ENCODE peak calls at places on chromosomes 4 and X, in five cellular contexts. U, T, Z, Q and I are unnamed samples.

GRCh38 chr4:172992648-172993356 is 175.8 kb upstream of the GALNT7 start:
- DNase-seq in Q (no peak), Z (no peak), U (no peak), T (no peak), I (no peak)

GRCh38 chr4:36244257-36245084 is at the start of gene ARAP2:
- DNase-seq in Q (peak; percentile 73), T (peak; percentile 55), Z (peak; percentile 96), U (peak; percentile 73), I (peak; percentile 77)

GRCh38 chrX:140712413-140713173 is 3.0 kb downstream of the LINC00632 start:
- DNase-seq in U (peak; percentile 62), Z (no peak), Q (no peak), T (peak; percentile 39), I (peak; percentile 24)

GRCh38 chrX:24306430-24306829 is 7.4 kb downstream of the SUPT20HL2 start:
- DNase-seq in T (no peak), Z (no peak), Q (peak; percentile 8), U (peak; percentile 11), I (no peak)

GRCh38 chr4:3469386-3470243 is 6.5 kb downstream of the DOK7 start:
- DNase-seq in Q (no peak), Z (peak; percentile 50), T (peak; percentile 20), U (no peak), I (no peak)

GRCh38 chr4:119016636-119017035 is 119.0 kb upstream of the MYOZ2 start:
- DNase-seq in U (no peak), Q (no peak), T (no peak), Z (no peak), I (no peak)

GRCh38 chrX:138191998-138192397 is 519.5 kb downstream of the FGF13 start:
- DNase-seq in T (no peak), Z (no peak), U (peak; percentile 64), Q (peak; percentile 15), I (peak; percentile 3)

GRCh38 chr4:174789666-174790065 is 39.4 kb downstream of the GLRA3 start:
- DNase-seq in T (no peak), Z (no peak), Q (no peak), U (no peak), I (no peak)

GRCh38 chrX:12441376-12442128 is 303.3 kb downstream of the FRMPD4 start:
- DNase-seq in U (no peak), Q (no peak), Z (no peak), T (no peak), I (no peak)

GRCh38 chrX:112931900-112932299 is 91.3 kb upstream of the AMOT start:
- DNase-seq in Z (no peak), U (no peak), Q (no peak), T (no peak), I (no peak)

GRCh38 chr4:37665347-37666009 is 20.7 kb downstream of the RELL1 start:
- DNase-seq in U (no peak), Q (no peak), Z (no peak), T (no peak), I (no peak)

GRCh38 chr4:162347492-162348213 is 183.9 kb upstream of the FSTL5 start:
- DNase-seq in Z (no peak), U (peak; percentile 7), T (peak; percentile 12), Q (no peak), I (no peak)

GRCh38 chr4:14169460-14169859 is 541.9 kb upstream of the BOD1L1 start:
- DNase-seq in U (no peak), Z (no peak), Q (no peak), T (no peak), I (no peak)

GRCh38 chrX:129679856-129680255 is 25.1 kb upstream of the APLN start:
- DNase-seq in Z (no peak), Q (no peak), T (no peak), U (no peak), I (no peak)

GRCh38 chr4:181952478-181952877 is 290.7 kb upstream of the TENM3 start:
- DNase-seq in Q (no peak), Z (no peak), U (no peak), T (no peak), I (no peak)

GRCh38 chr4:185839204-185839712 is 27.3 kb upstream of the SORBS2 start:
- DNase-seq in U (peak; percentile 11), Q (no peak), Z (no peak), T (peak; percentile 38), I (peak; percentile 16)

GRCh38 chr4:134546279-134546678 is 344.7 kb upstream of the PABPC4L start:
- DNase-seq in U (no peak), Q (no peak), T (no peak), Z (no peak), I (no peak)

GRCh38 chrX:64894454-64895038 is 81.7 kb downstream of the ZC4H2 start:
- DNase-seq in Z (no peak), Q (peak; percentile 54), T (no peak), U (peak; percentile 56), I (no peak)

GRCh38 chr4:146098978-146099377 is 76.5 kb upstream of the LSM6 start:
- DNase-seq in T (no peak), Z (no peak), Q (no peak), U (no peak), I (no peak)

GRCh38 chr4:101304916-101305315 is 42.4 kb downstream of the PPP3CA start:
- DNase-seq in T (no peak), Q (no peak), U (no peak), Z (no peak), I (no peak)

DNA sequence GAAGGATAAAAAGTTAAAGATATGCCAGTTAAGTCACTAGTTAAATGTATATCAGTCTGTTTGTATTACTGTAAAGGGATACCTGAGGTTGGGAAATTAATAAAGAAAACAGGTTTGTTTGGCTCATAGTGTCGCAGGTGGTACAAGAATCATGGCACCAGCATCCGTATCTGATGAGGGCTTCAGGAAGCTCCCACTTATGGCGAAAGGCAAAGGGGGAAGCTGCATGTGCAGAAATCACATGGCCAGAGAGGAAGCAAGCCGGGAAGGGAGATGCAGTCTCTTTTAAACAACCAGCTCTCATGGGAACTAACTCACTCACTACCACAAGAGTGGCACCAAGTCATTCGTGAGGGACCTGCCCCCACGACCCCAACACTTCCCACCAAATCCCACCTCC is 91.9 kb upstream of the SH3RF1 start:
- DNase-seq in Q (no peak), U (no peak), T (no peak), Z (no peak), I (no peak)
- H3K27ac ChIP-seq in Q (no peak overlapping the region), U (no peak overlapping the region), T (no peak overlapping the region), Z (no peak overlapping the region), I (no peak overlapping the region)

DNA sequence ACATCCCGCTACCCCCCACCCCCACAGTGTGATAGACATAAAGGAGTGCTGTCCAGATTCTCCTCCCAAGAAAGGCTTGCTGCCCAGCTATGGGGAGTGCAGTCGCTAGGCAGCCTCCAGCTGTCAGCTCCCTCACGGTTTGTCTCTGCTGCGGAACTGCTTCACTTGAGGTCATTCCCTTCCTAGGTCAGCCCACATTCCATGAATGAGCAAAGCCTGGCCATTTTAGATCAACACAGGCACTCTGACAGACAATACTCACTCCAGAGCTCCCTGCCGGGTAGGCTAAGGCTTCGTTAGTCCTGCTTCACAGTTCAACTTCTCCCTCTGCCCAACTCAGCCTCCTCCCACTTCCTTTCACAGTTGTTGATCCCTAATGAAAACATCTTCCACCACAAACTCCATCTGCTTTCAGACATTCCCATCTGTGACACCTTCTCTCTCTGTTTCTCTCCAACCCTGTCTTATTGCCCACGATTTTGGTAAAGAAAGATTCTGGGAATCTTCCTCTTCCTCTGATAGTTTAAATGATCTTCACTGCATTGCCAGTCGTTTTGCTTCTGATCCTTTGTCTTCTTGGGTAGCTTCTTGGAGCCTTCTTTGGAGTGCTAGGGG is 318.9 kb upstream of the F9 start:
- DNase-seq in Z (no peak), U (peak; percentile 12), T (no peak), Q (no peak), I (no peak)
- H3K27ac ChIP-seq in Z (no peak overlapping the region), U (no peak overlapping the region), T (peak overlapping the region; percentile 62), Q (no peak overlapping the region), I (no peak overlapping the region)

DNA sequence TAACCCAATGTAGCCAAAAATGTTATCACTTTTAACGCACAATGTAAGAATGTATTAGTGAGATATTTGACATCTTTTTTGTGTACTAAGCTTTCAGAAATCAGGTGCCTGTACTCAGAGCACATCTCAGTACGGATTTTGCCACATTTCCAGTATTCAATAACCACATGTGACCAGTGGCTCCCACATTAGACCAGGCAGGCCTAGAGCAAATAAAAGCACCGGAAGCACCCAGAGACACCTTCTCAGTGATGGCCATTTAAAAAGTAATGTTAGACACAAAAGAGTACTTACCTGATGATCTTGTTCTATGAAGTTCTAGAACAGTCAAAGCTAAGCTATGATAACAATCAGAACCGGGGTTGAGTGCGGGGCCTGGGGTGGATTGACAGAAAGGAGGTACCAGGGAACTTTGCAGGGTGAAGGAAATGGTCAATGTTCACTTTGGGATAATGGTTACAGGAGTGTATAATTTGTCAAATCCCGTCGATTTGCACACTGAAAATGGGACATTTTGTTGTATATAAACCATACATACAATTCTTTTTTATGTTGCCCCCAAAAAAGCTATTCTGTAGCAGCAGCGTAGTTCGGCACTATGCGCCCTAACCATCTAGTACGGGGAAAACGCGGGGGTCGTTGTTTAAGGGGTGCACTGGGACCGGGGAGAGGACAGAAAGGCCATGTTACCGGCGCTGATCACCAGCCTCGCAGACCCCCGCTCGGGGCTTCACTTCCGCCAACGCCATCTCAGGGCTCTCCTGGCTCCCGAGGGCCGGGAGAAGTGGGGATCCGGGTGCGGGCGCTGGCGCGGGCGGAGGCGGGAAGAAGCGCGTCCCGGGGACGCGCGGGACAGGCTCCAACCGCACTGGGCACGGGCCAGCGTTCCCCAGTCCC is 1.0 kb downstream of the CTPS2 start:
- DNase-seq in U (peak; percentile 51), Q (peak; percentile 43), Z (no peak), T (peak; percentile 16), I (no peak)
- H3K27ac ChIP-seq in U (peak overlapping the region; percentile 71), Q (peak overlapping the region; percentile 73), Z (peak overlapping the region; percentile 74), T (peak overlapping the region; percentile 80), I (peak overlapping the region; percentile 78)

DNA sequence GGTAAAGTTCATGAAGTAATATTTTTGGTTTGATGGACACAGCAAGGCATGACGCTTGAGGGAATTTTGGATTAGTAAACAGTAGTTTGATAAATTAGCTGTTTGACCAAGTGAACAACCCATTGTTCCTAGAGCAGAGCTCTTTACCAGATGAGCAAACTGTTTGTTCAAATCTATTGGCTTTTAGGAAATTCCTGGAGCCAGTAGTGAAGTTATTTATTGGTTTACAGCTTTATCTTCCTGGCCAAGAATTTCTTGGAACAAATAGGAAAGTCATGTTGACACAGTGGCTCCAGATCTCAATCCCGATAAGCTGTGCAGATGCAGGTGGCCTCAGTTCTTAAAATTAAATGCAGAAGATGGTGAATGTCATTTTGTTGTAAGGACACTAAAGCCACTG is 554.2 kb downstream of the STIM2 start:
- DNase-seq in Q (no peak), T (no peak), Z (no peak), U (no peak), I (no peak)
- H3K27ac ChIP-seq in Q (no peak overlapping the region), T (no peak overlapping the region), Z (no peak overlapping the region), U (no peak overlapping the region), I (no peak overlapping the region)

GRCh38 chrX:153966841-153967535 is 4.6 kb downstream of the HCFC1 start:
- DNase-seq in Z (no peak), T (no peak), Q (no peak), U (no peak), I (no peak)
- H3K27ac ChIP-seq in Z (peak overlapping the region; percentile 78), T (peak overlapping the region; percentile 86), Q (peak overlapping the region; percentile 89), U (no peak overlapping the region), I (peak overlapping the region; percentile 98)

GRCh38 chr4:107275192-107275591 is 239.1 kb upstream of the DKK2 start:
- DNase-seq in Z (no peak), T (no peak), U (no peak), Q (no peak), I (no peak)
- H3K27ac ChIP-seq in Z (no peak overlapping the region), T (no peak overlapping the region), U (no peak overlapping the region), Q (no peak overlapping the region), I (no peak overlapping the region)

GRCh38 chr4:87823741-87824140 is 9.0 kb upstream of the MEPE start:
- DNase-seq in Q (no peak), T (no peak), Z (no peak), U (no peak), I (no peak)

GRCh38 chr4:87824352-87824751 is 8.4 kb upstream of the MEPE start:
- DNase-seq in Z (no peak), T (no peak), U (no peak), Q (no peak), I (no peak)

GRCh38 chr4:87819281-87819919 is 13.4 kb upstream of the MEPE start:
- DNase-seq in Q (no peak), Z (no peak), U (no peak), T (no peak), I (no peak)
- H3K27ac ChIP-seq in Q (no peak overlapping the region), Z (no peak overlapping the region), U (no peak overlapping the region), T (no peak overlapping the region), I (no peak overlapping the region)